ENCODE peak calls at places on chromosomes 2 and 18, in five cellular contexts. D is mesendoderm, T is H9, I is mesenchymal stem cell, Y is neuronal stem cell. M is an unnamed sample.

GRCh38 chr18:364221-364620 is 96.4 kb upstream of the THOC1 start:
- DNase-seq in T (no peak), Y (no peak), D (no peak), I (no peak), M (no peak)

GRCh38 chr2:218501665-218502064 is 66.5 kb downstream of the USP37 start:
- DNase-seq in Y (no peak), T (no peak), D (peak; percentile 84), I (peak; percentile 31), M (peak; percentile 65)

GRCh38 chr2:231360401-231360800 is 35.1 kb upstream of the B3GNT7 start:
- DNase-seq in D (peak; percentile 62), Y (no peak), T (peak; percentile 68), I (no peak), M (no peak)

GRCh38 chr2:73078457-73079411 is 7.2 kb upstream of the SFXN5 start:
- DNase-seq in D (no peak), Y (no peak), I (no peak), T (no peak), M (no peak)

GRCh38 chr2:173032032-173032431 is 43.6 kb upstream of the MAP3K20 start:
- DNase-seq in Y (no peak), T (no peak), I (no peak), D (no peak), M (no peak)

GRCh38 chr18:77862358-77862757 is 612.7 kb downstream of the GALR1 start:
- DNase-seq in D (no peak), I (no peak), T (no peak), Y (no peak), M (no peak)

GRCh38 chr2:50611261-50612020 is 420.5 kb downstream of the NRXN1 start:
- DNase-seq in T (no peak), Y (no peak), I (no peak), D (no peak), M (no peak)

GRCh38 chr18:23401400-23402347 is 51.4 kb upstream of the RIOK3 start:
- DNase-seq in D (peak; percentile 89), I (peak; percentile 88), Y (peak; percentile 59), T (peak; percentile 67), M (peak; percentile 73)

GRCh38 chr2:126824663-126825062 is 74.0 kb upstream of the TEX51 start:
- DNase-seq in I (no peak), D (no peak), T (no peak), Y (no peak), M (no peak)

GRCh38 chr2:48108455-48108854 is 202.2 kb upstream of the FBXO11 start:
- DNase-seq in I (no peak), D (no peak), Y (no peak), T (no peak), M (no peak)

GRCh38 chr2:97993926-97994325 is 1.8 kb downstream of the TMEM131 start:
- DNase-seq in D (no peak), T (no peak), I (no peak), Y (no peak), M (no peak)

GRCh38 chr18:31880186-31880898 is 62.6 kb downstream of the TRAPPC8 start:
- DNase-seq in D (no peak), T (no peak), Y (no peak), I (no peak), M (no peak)

GRCh38 chr18:12476955-12477354 is 69.2 kb downstream of the PRELID3A start:
- DNase-seq in Y (no peak), D (no peak), I (peak; percentile 7), T (no peak), M (no peak)

GRCh38 chr2:237256845-237257244 is 157.1 kb downstream of the COL6A3 start:
- DNase-seq in D (no peak), I (peak; percentile 47), T (no peak), Y (no peak), M (peak; percentile 86)

GRCh38 chr2:54531558-54531957 is 75.4 kb downstream of the SPTBN1 start:
- DNase-seq in Y (no peak), T (no peak), I (peak; percentile 64), D (no peak), M (peak; percentile 86)

GRCh38 chr2:168639501-168639900 is 162.9 kb upstream of the NOSTRIN start:
- DNase-seq in I (peak; percentile 94), T (no peak), Y (no peak), D (peak; percentile 94), M (peak; percentile 85)

GRCh38 chr2:45241061-45241561 is 231.9 kb upstream of the SIX2 start:
- DNase-seq in D (no peak), Y (no peak), I (no peak), T (no peak), M (peak; percentile 41)

GRCh38 chr2:16093639-16094447 is 153.5 kb downstream of the MYCN start:
- DNase-seq in Y (no peak), D (peak; percentile 71), T (no peak), I (no peak), M (no peak)

GRCh38 chr2:45964226-45964841 is 312.9 kb downstream of the PRKCE start:
- DNase-seq in Y (no peak), I (peak; percentile 37), T (no peak), D (no peak), M (peak; percentile 90)

DNA sequence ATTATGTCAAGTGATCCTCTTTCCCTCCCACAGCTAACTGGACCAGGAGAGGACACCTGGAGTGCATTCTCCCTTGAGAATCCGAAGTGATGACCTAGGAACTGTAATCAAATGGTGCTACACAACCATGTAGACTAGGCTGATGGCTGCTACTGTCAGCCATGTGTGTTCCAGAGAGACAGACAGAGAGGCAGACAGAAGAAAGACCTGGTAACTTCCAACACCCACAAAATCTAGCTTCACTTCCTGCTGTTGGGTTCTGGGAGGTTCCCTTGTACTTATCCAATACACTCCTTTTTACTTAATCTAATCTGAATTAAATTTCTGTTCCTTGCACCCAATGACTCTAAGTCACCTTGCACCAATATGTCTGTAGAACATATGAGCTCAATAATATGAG is 72.3 kb downstream of the AAK1 start:
- DNase-seq in I (no peak), T (no peak), Y (no peak), D (no peak), M (no peak)
- H2AK5ac ChIP-seq in I (no peak overlapping the region), T (no peak overlapping the region), Y (no peak overlapping the region), D (no peak overlapping the region), M (no peak overlapping the region)

GRCh38 chr2:241701405-241702154 is at the start of gene ING5:
- DNase-seq in Y (peak; percentile 95), D (peak; percentile 96), T (peak; percentile 93), I (peak; percentile 90), M (peak; percentile 87)

GRCh38 chr2:241702155-241702404 is 241 bp downstream of the ING5 start:
- DNase-seq in I (peak; percentile 76), Y (no peak), D (no peak), T (no peak), M (peak; percentile 75)

GRCh38 chr2:241701155-241701404 is 759 bp upstream of the ING5 start:
- DNase-seq in D (no peak), Y (no peak), T (peak; percentile 93), I (peak; percentile 84), M (peak; percentile 73)

GRCh38 chr2:241702405-241703127 is 727 bp downstream of the ING5 start:
- DNase-seq in T (peak; percentile 93), I (peak; percentile 70), D (peak; percentile 93), Y (peak; percentile 87), M (peak; percentile 52)

DNA sequence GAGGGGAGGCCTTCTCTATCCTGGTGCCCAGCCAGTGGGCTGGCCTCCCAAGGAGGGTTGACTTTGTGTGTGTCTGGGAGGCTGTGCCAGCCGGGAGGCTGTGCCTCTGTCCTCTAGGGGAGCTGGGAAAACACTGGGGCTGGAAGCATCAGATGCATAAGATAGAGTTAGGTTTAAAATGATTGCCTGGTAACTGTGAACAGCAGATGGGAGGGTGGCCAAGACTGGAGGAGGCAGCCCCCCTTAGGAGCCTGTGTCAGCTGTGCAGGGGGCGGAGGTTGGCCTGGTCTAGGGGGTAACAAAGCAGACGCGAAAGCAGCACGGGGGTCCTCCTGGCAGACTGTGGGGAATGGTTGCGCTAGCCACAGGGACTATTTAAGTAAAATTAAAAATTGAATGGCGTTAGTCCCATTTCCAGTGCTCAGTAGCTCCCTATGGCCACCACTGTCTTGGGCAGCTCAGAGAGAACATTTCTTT is 1.3 kb downstream of the ING5 start:
- DNase-seq in D (peak; percentile 23), T (no peak), Y (no peak), I (no peak), M (no peak)
- H2AK5ac ChIP-seq in D (no peak overlapping the region), T (no peak overlapping the region), Y (no peak overlapping the region), I (no peak overlapping the region), M (peak overlapping the region; percentile 67)

DNA sequence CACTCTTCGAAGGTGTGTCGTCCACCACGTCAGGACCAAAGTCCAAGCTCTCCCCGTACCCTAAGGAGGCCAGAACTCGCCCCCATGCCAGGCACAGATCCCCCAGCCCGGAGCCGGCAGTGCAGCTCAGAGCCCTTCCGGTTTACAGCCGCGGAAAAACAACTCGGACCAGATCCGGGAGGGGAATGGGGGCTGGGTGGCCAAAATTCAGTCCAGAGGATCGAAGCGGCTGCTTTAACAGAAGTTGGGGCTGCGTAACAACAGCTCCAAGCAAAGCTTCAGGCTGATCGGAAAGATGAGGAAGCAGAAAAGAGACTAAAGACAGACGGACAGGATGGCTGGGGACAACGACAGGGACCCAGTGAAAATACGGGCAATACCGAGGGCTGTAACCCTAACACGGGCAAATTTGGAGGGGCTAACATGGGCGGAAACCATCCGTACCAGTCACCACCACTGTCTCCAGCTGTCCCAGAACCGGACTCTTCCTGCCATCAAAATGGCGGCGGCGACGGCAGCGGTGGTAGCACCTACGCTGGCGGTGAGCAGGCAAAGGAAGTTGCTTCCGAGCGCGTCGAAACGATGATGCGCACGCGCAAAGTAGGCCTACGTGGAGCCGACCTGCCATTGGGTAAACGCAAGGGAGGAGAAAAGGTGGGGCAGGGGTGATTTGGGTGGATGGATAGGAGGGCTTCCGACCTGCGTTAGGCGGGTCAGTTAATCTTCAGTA is at the start of gene MMADHC:
- DNase-seq in Y (peak; percentile 81), T (peak; percentile 97), I (peak; percentile 95), D (peak; percentile 98), M (peak; percentile 97)
- H2AK5ac ChIP-seq in Y (no peak within 1 kb of the TSS), T (no peak within 1 kb of the TSS), I (peak within 1 kb of the TSS; percentile 5), D (no peak within 1 kb of the TSS), M (peak within 1 kb of the TSS; percentile 99)

GRCh38 chr2:27409321-27410073 is at the start of gene PPM1G:
- DNase-seq in T (peak; percentile 97), I (peak; percentile 93), Y (peak; percentile 92), D (peak; percentile 96), M (peak; percentile 88)
- H2AK5ac ChIP-seq in T (no peak within 1 kb of the TSS), I (peak within 1 kb of the TSS; percentile 57), Y (peak within 1 kb of the TSS; percentile 74), D (peak within 1 kb of the TSS; percentile 50), M (peak within 1 kb of the TSS; percentile 88)

GRCh38 chr2:241519669-241520068 is 11.3 kb upstream of the STK25 start:
- DNase-seq in T (no peak), D (peak; percentile 13), I (no peak), Y (no peak), M (no peak)

GRCh38 chr2:241514545-241514944 is 6.2 kb upstream of the STK25 start:
- DNase-seq in T (no peak), I (no peak), Y (no peak), D (no peak), M (peak; percentile 12)

GRCh38 chr2:241516520-241516965 is 8.2 kb upstream of the STK25 start:
- DNase-seq in T (no peak), I (no peak), D (no peak), Y (no peak), M (no peak)

GRCh38 chr2:241514986-241515737 is 6.8 kb upstream of the STK25 start:
- DNase-seq in Y (no peak), I (no peak), T (no peak), D (no peak), M (no peak)

DNA sequence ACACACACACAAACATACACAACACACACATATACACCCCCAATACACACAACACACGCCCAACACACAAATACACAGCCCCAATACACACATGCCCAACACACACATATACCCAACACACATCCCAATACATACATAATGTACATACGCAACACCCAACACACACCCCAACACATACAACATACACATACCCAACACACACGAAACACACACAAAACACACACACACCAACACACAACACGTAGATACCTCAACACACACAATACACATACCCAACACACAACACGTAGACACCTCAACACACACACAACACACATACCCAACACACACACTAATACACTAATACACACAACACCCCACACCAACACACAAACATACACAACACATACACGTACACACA is 8.9 kb upstream of the STK25 start:
- DNase-seq in I (no peak), D (no peak), Y (no peak), T (no peak), M (no peak)
- H2AK5ac ChIP-seq in I (no peak overlapping the region), D (no peak overlapping the region), Y (no peak overlapping the region), T (no peak overlapping the region), M (no peak overlapping the region)